ENCODE peak calls at places on chromosomes 6 and 20, in four cellular contexts. X is activated T-helper 2 cell treated with anti-CD3 and anti-CD28 coated beads, Interferon-gamma antibody, Interleukin-2, Interleukin-4, amounts not matched to agents 10 μg/mL and 5 μg/mL and 100 μg/mL, durations not matched to agents 14 hours and 24 hours and 36 hours; V is stomach; P is Peyer's patch. A is an unnamed sample.

GRCh38 chr20:13458860-13459451 is 179.8 kb downstream of the TASP1 start:
- DNase-seq in X (no peak), V (no peak), P (no peak), A (no peak)

GRCh38 chr6:46221221-46221793 is 50.5 kb upstream of the ENPP5 start:
- DNase-seq in X (no peak), V (no peak), P (no peak), A (no peak)

GRCh38 chr20:21656299-21657067 is 49.0 kb upstream of the PAX1 start:
- DNase-seq in X (no peak), V (no peak), P (no peak), A (no peak)

GRCh38 chr6:404685-405423 is 13.3 kb downstream of the IRF4 start:
- DNase-seq in X (no peak), V (no peak), P (peak; percentile 65), A (no peak)

GRCh38 chr20:6898928-6899327 is 131.4 kb downstream of the BMP2 start:
- DNase-seq in X (no peak), V (no peak), P (no peak), A (no peak)

GRCh38 chr6:133590196-133590595 is 298.7 kb upstream of the TCF21 start:
- DNase-seq in X (no peak), V (no peak), P (no peak), A (no peak)

GRCh38 chr6:26521485-26522391 is 16.4 kb upstream of the HMGN4 start:
- DNase-seq in X (peak; percentile 66), V (peak; percentile 75), P (peak; percentile 94), A (peak; percentile 64)

GRCh38 chr20:16974855-16975162 is 226.7 kb downstream of the OTOR start:
- DNase-seq in X (no peak), V (no peak), P (no peak), A (no peak)

GRCh38 chr6:169647637-169648036 is 54.2 kb downstream of the WDR27 start:
- DNase-seq in X (no peak), V (no peak), P (no peak), A (no peak)

GRCh38 chr6:15616266-15616665 is 46.6 kb downstream of the DTNBP1 start:
- DNase-seq in X (no peak), V (no peak), P (no peak), A (no peak)

GRCh38 chr20:37579091-37579490 is 51.4 kb upstream of the BLCAP start:
- DNase-seq in X (no peak), V (no peak), P (no peak), A (no peak)

GRCh38 chr20:19986419-19986818 is 30.7 kb upstream of the NAA20 start:
- DNase-seq in X (no peak), V (no peak), P (no peak), A (no peak)

GRCh38 chr6:13261464-13261994 is 66.8 kb downstream of the TBC1D7 start:
- DNase-seq in X (no peak), V (no peak), P (peak; percentile 83), A (no peak)

GRCh38 chr20:25000268-25000801 is 7.8 kb upstream of the APMAP start:
- DNase-seq in X (no peak), V (peak; percentile 96), P (peak; percentile 67), A (no peak)

A was measured in central memory CD4-positive, alpha-beta T cell.